ENCODE peak calls at places on chromosomes 1 and 21, in ten cellular contexts. C, M, J, Q, B, T, A, U, O and Y are unnamed samples.

GRCh38 chr1:111406325-111406768 is 21.2 kb downstream of the OVGP1 start:
- DNase-seq in C (no peak), M (no peak), J (no peak), Q (no peak), B (no peak), T (no peak), A (peak; percentile 52), U (peak; percentile 40), O (no peak), Y (peak; percentile 65)

GRCh38 chr21:32167513-32167912 is 111.3 kb downstream of the MIS18A start:
- DNase-seq in C (no peak), M (no peak), J (no peak), Q (no peak), B (no peak), T (no peak), A (no peak), U (no peak), O (no peak), Y (no peak)

GRCh38 chr1:60637651-60638050 is 444.7 kb upstream of the NFIA start:
- DNase-seq in C (no peak), M (no peak), J (no peak), Q (no peak), B (no peak), T (no peak), A (no peak), U (no peak), O (no peak), Y (no peak)

GRCh38 chr21:44814498-44815023 is 3.3 kb downstream of the SUMO3 start:
- DNase-seq in C (no peak), M (no peak), J (no peak), Q (no peak), B (peak; percentile 73), T (no peak), A (no peak), U (no peak), O (no peak), Y (no peak)

GRCh38 chr1:234773936-234774677 is 164.1 kb upstream of the IRF2BP2 start:
- DNase-seq in C (no peak), M (no peak), J (no peak), Q (no peak), B (no peak), T (no peak), A (no peak), U (no peak), O (no peak), Y (no peak)

GRCh38 chr21:44919111-44919912 is 1.4 kb downstream of the ITGB2 start:
- DNase-seq in C (peak; percentile 16), M (no peak), J (no peak), Q (no peak), B (no peak), T (no peak), A (no peak), U (no peak), O (no peak), Y (no peak)

GRCh38 chr1:206816390-206817287 is 44.3 kb upstream of the IL10 start:
- DNase-seq in C (no peak), M (no peak), J (no peak), Q (no peak), B (no peak), T (no peak), A (no peak), U (peak; percentile 70), O (no peak), Y (peak; percentile 34)

GRCh38 chr1:115783311-115783710 is 14.8 kb upstream of the CASQ2 start:
- DNase-seq in C (no peak), M (no peak), J (no peak), Q (no peak), B (no peak), T (no peak), A (no peak), U (no peak), O (no peak), Y (no peak)

GRCh38 chr1:5481889-5482288 is 510.3 kb downstream of the NPHP4 start:
- DNase-seq in C (no peak), M (no peak), J (no peak), Q (no peak), B (peak; percentile 65), T (no peak), A (peak; percentile 44), U (peak; percentile 54), O (no peak), Y (no peak)

GRCh38 chr1:1143636-1144035 is 27.7 kb upstream of the C1orf159 start:
- DNase-seq in C (no peak), M (no peak), J (no peak), Q (no peak), B (no peak), T (no peak), A (no peak), U (no peak), O (no peak), Y (no peak)

GRCh38 chr1:25565188-25565591 is 21.8 kb downstream of the LDLRAP1 start:
- DNase-seq in C (no peak), M (no peak), J (no peak), Q (no peak), B (no peak), T (no peak), A (no peak), U (peak; percentile 57), O (no peak), Y (no peak)

GRCh38 chr1:204979891-204980649 is 62.9 kb upstream of the CNTN2 start:
- DNase-seq in C (no peak), M (no peak), J (no peak), Q (no peak), B (no peak), T (no peak), A (no peak), U (no peak), O (no peak), Y (no peak)

GRCh38 chr1:20729990-20730689 is 2.4 kb downstream of the SH2D5 start:
- DNase-seq in C (no peak), M (no peak), J (no peak), Q (no peak), B (peak; percentile 67), T (no peak), A (peak; percentile 41), U (no peak), O (no peak), Y (no peak)

GRCh38 chr1:147246910-147247655 is 4.6 kb downstream of the CHD1L start:
- DNase-seq in C (no peak), M (no peak), J (no peak), Q (no peak), B (no peak), T (no peak), A (no peak), U (no peak), O (no peak), Y (no peak)